ENCODE peak calls at places on chromosomes 16 and 17, in five cellular contexts. S, Q, X, T and R are unnamed samples.

GRCh38 chr17:7404737-7405412 is 978 bp upstream of the TMEM256 start:
- DNase-seq in Q (peak; percentile 42), X (peak; percentile 74), S (peak; percentile 75), T (peak; percentile 55), R (no peak)

GRCh38 chr16:87317766-87318121 is 552 bp upstream of the C16orf95 start:
- DNase-seq in T (peak; percentile 53), X (no peak), S (peak; percentile 51), Q (peak; percentile 67), R (peak; percentile 19)

GRCh38 chr16:83473926-83474660 is 333.7 kb upstream of the HSBP1 start:
- DNase-seq in Q (no peak), T (no peak), S (no peak), X (no peak), R (no peak)

GRCh38 chr16:64951193-64951592 is 170.7 kb downstream of the CDH11 start:
- DNase-seq in S (no peak), X (no peak), T (no peak), Q (no peak), R (no peak)

GRCh38 chr17:31495049-31495885 is 103.8 kb downstream of the RAB11FIP4 start:
- DNase-seq in T (peak; percentile 70), X (no peak), Q (peak; percentile 87), S (no peak), R (no peak)

GRCh38 chr16:23668225-23668624 is 10.5 kb upstream of the PLK1 start:
- DNase-seq in T (no peak), X (no peak), S (no peak), Q (no peak), R (no peak)

GRCh38 chr16:11319529-11320146 is 25.6 kb upstream of the RMI2 start:
- DNase-seq in Q (peak; percentile 41), X (no peak), S (no peak), T (no peak), R (peak; percentile 56)

GRCh38 chr17:40320771-40321501 is 12.0 kb downstream of the RARA start:
- DNase-seq in S (peak; percentile 88), Q (no peak), T (no peak), X (no peak), R (no peak)

GRCh38 chr16:27313422-27314160 is at the start of gene IL4R:
- DNase-seq in S (peak; percentile 75), Q (peak; percentile 74), X (peak; percentile 48), T (peak; percentile 71), R (peak; percentile 61)

GRCh38 chr16:85153656-85154091 is 41.4 kb upstream of the CIBAR2 start:
- DNase-seq in X (no peak), T (no peak), Q (no peak), S (no peak), R (no peak)

GRCh38 chr16:11090947-11091785 is 146.8 kb downstream of the CLEC16A start:
- DNase-seq in T (no peak), S (no peak), Q (no peak), X (no peak), R (no peak)

GRCh38 chr16:80982646-80983045 is 24.0 kb downstream of the CMC2 start:
- DNase-seq in X (no peak), S (no peak), T (no peak), Q (no peak), R (no peak)

GRCh38 chr16:86026136-86026905 is 127.4 kb downstream of the IRF8 start:
- DNase-seq in Q (no peak), X (no peak), S (no peak), T (no peak), R (no peak)

GRCh38 chr16:80720759-80721470 is 83.5 kb downstream of the CDYL2 start:
- DNase-seq in Q (no peak), T (no peak), X (no peak), S (no peak), R (no peak)

GRCh38 chr16:87350681-87351319 is 32.8 kb downstream of the FBXO31 start:
- DNase-seq in S (no peak), T (no peak), Q (no peak), X (no peak), R (no peak)

DNA sequence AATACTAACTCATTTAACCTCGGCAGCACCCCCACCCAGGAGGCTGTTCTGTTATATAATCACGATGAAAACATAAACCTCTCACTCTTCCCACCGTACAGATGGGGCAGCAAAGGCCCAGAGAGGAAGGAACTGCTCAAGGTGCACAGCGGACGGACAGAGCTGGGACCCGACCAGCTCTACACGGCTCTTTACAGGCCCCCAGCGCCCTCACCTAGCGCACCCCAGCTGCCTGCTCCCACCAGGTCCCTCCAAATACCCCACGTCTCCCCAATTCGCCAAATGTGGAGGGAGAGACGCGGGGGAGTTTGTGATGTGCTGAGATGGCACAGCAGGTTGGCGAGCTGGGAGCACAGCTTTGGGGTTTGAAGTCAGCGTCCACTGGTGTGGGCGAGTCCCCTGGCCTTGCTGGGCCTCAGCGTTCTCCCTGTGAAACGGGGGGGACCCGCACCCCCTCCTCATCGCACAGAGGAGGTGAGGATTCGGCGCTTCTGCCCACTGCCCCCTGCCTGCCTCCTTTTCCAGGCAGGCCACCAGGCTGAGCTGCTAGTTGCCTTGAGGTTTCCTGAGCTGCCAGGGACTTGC is 54.1 kb downstream of the CBFA2T3 start:
- DNase-seq in X (no peak), Q (no peak), T (no peak), S (no peak), R (no peak)
- H3K4me1 ChIP-seq in X (peaks cover 18% of the 10 kb centered on the region), Q (peaks cover 76% of the 10 kb centered on the region), T (peaks cover 39% of the 10 kb centered on the region), S (peaks cover 8% of the 10 kb centered on the region), R (no peaks in the 10 kb centered on the region)

GRCh38 chr16:3980311-3981111 is 100.0 kb upstream of the CREBBP start:
- DNase-seq in T (no peak), Q (no peak), X (no peak), S (no peak), R (peak; percentile 35)
- H3K4me3 ChIP-seq in T (no peak overlapping the region), Q (no peak overlapping the region), X (no peak overlapping the region), S (no peak overlapping the region), R (no peak overlapping the region)

DNA sequence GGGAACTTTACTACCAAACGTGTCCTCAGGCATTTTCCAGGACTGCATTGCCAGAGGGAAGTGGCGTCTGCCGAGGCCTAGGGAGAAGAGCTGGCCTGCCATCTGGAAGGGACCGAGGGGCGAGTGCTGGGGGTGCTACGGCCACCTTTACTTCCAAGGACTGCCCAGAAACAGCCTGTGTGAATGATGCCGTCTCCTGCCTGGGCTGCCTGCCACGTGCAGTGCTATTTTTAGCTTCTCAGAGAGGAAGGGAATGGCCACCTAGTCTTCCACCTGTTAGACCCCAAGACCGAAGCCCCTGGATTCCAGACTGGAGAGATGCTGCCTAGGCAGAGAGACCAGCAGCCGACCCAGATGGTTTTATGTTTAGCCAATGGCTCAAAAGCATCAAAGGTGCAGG is 57.2 kb downstream of the VAC14 start:
- DNase-seq in S (no peak), X (no peak), T (no peak), Q (no peak), R (no peak)
- H3K4me1 ChIP-seq in S (peaks cover 38% of the 10 kb centered on the region), X (peaks cover 18% of the 10 kb centered on the region), T (peaks cover 17% of the 10 kb centered on the region), Q (peaks cover 38% of the 10 kb centered on the region), R (no peaks in the 10 kb centered on the region)

DNA sequence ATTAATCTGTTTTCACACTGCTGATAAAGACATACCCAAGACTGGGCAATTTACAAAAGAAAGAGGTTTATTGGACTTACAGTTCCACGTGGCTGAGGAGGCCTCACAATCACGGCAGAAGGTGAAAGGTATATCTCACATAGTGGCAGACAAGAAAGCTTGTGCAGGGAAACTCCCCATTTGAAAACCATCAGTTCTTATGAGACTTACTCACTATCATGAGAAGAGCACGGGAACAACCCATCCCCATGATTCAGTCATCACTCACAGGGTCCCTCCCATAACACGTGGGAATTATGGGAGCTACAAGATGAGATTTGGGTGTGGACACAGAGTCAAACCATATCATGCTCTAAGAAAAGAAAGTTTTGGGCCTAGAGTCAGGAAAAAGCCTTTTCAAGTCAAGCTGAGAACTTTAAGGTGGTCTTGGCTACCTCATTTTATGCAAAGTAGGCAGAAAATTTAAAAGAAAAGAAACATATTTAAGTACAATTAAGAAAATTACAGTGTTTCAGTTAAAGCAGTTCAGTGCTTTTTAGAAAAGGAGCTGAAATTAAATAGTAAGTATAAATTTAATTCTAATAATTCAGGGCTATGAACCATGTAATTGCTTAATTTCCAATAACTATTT is 24.9 kb upstream of the CRYM start:
- DNase-seq in T (no peak), S (no peak), Q (no peak), X (no peak), R (peak; percentile 12)
- H3K4me3 ChIP-seq in T (no peak overlapping the region), S (no peak overlapping the region), Q (no peak overlapping the region), X (no peak overlapping the region), R (no peak overlapping the region)

DNA sequence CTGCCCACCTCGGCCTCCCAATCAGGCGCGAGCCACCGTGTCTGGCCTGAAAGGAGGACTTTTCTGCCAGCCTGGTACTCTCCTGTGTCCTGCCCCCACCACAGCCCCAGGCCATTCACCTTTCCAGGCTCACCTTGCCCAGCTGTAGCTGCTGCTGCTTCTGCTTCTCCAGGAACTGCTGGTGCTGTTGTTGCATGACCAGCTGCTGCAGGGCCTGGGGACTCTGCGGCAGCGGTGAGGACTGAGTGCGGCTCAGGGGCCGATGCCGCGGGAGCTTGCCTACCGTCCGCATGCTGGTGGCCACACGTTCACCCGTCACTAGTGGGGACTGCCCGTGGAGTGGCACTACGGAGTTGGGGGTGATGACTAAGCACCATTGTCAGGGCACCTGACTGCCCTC is 17.7 kb downstream of the G6PC3 start:
- DNase-seq in S (no peak), T (no peak), Q (no peak), X (no peak), R (no peak)
- H3K4me1 ChIP-seq in S (no peaks in the 10 kb centered on the region), T (no peaks in the 10 kb centered on the region), Q (no peaks in the 10 kb centered on the region), X (peaks cover 18% of the 10 kb centered on the region), R (peaks cover 5% of the 10 kb centered on the region)

GRCh38 chr16:19169081-19169639 is 1.1 kb downstream of the SYT17 start:
- DNase-seq in Q (peak; percentile 58), T (peak; percentile 38), S (no peak), X (no peak), R (no peak)

GRCh38 chr16:19166500-19166899 is 1.5 kb upstream of the SYT17 start:
- DNase-seq in X (no peak), Q (no peak), S (no peak), T (no peak), R (no peak)

GRCh38 chr16:19168173-19169080 is at the start of gene SYT17:
- DNase-seq in X (peak; percentile 21), Q (peak; percentile 24), T (peak; percentile 8), S (no peak), R (no peak)

GRCh38 chr16:19170043-19170655 is 2.1 kb downstream of the SYT17 start:
- DNase-seq in S (no peak), X (no peak), T (no peak), Q (no peak), R (no peak)

DNA sequence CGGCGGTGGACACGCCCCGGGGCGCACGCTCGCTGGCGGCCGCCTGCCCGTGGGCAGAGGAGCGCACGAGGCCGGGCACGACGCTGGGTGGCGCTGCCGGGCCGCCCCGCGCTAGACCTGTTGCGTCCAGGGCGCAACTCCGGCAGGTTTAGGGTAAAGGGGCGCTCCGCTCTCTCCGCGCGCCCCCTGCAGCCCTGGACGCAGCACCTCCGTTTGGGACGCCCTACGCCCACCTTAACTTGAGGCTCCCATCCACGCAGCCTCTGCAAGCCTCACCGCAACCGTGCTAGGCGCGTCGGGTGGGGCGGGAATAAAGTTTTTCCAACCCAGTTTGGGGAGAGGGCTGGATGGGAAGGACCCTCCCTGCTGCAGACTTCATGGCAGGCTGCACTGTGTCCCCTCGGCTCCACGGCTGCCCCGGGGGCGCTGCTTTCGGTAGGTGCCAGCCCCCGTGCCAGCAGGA is 299 bp upstream of the SYT17 start:
- DNase-seq in X (peak; percentile 83), Q (peak; percentile 70), T (peak; percentile 61), S (peak; percentile 25), R (peak; percentile 78)
- H3K4me3 ChIP-seq in X (peak overlapping the region; percentile 45), Q (peak overlapping the region; percentile 13), T (peak overlapping the region; percentile 66), S (peak overlapping the region; percentile 31), R (peak overlapping the region; percentile 26)

DNA sequence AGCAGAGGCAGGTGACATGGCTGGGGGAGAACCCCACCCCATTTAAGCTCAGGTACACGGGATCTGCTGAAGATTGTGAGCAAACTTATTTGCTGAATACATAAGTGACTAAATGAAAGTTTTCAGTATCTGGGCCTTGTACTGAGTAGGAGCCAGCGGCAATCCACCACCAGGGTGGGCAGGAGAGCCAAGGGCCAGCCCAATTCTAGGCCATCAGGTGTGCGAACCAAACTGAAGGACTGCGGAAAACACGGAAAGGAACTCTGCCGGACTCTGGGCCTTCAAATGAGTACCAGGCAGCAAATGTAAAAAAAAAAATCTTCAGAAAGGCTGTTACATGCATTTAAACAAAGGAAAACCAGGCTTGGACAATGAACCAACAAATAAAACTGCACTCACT is 19.7 kb downstream of the ARHGAP17 start:
- DNase-seq in T (no peak), S (no peak), Q (no peak), X (no peak), R (no peak)
- H3K4me1 ChIP-seq in T (peaks cover 27% of the 10 kb centered on the region), S (peaks cover 25% of the 10 kb centered on the region), Q (peaks cover 45% of the 10 kb centered on the region), X (no peaks in the 10 kb centered on the region), R (peaks cover 4% of the 10 kb centered on the region)